ENCODE peak calls at places on chromosomes 6 and 20, in six cellular contexts. T is mesendoderm, H is fibroblast of lung, G is SK-N-SH, W is neuronal stem cell, X is SJSA1. U is an unnamed sample. For H3K36me3 and H3K4me1, the result is how much of the 10 kb centered on the place peaks cover.

GRCh38 chr6:33771342-33772113 is 17.4 kb downstream of the LEMD2 start:
- DNase-seq in H (peak), T (peak), X (peak), G (peak), W (peak), U (peak)

GRCh38 chr20:12291386-12291785 is 373.7 kb downstream of the BTBD3 start:
- DNase-seq in X (no peak), G (no peak), T (no peak), H (no peak), W (no peak), U (no peak)

GRCh38 chr6:67433124-67433523 is 1202.0 kb upstream of the ADGRB3 start:
- DNase-seq in X (no peak), G (no peak), W (no peak), T (no peak), H (peak), U (no peak)

GRCh38 chr6:146289816-146290588 is 253.6 kb upstream of the RAB32 start:
- DNase-seq in T (no peak), W (no peak), G (no peak), H (peak), X (peak), U (no peak)

GRCh38 chr6:93318127-93318526 is 101.2 kb downstream of the EPHA7 start:
- DNase-seq in T (peak), X (no peak), W (no peak), G (no peak), H (no peak), U (no peak)

GRCh38 chr6:125953502-125953875 is 3.1 kb upstream of the HINT3 start:
- DNase-seq in X (no peak), W (no peak), H (no peak), T (peak), G (no peak), U (no peak)

GRCh38 chr6:85674604-85675003 is 31.9 kb upstream of the SYNCRIP start:
- DNase-seq in G (no peak), H (no peak), X (no peak), T (no peak), W (no peak), U (no peak)

GRCh38 chr6:44122821-44123220 is 4.4 kb downstream of the MRPL14 start:
- DNase-seq in T (no peak), G (no peak), W (no peak), X (peak), H (peak), U (no peak)

GRCh38 chr20:37543828-37544227 is 16.2 kb upstream of the BLCAP start:
- DNase-seq in W (no peak), T (no peak), X (no peak), H (peak), G (peak), U (no peak)

GRCh38 chr20:32742322-32743236 is 688 bp downstream of the COMMD7 start:
- DNase-seq in T (peak), H (no peak), W (no peak), G (peak), X (no peak), U (no peak)

GRCh38 chr6:15443119-15443518 is 197.2 kb downstream of the JARID2 start:
- DNase-seq in W (no peak), G (no peak), H (peak), X (peak), T (no peak), U (no peak)

GRCh38 chr6:103983000-103983399 is 876.7 kb downstream of the HACE1 start:
- DNase-seq in H (no peak), W (no peak), X (no peak), G (peak), T (no peak), U (no peak)

GRCh38 chr6:21666200-21666671 is 72.7 kb downstream of the SOX4 start:
- DNase-seq in T (peak), X (peak), H (peak), G (peak), W (peak), U (no peak)

GRCh38 chr20:59253779-59254319 is 46.6 kb upstream of the EDN3 start:
- DNase-seq in H (no peak), W (no peak), G (peak), T (peak), X (no peak), U (no peak)

GRCh38 chr6:157323114-157323923 is at the start of gene TMEM242:
- DNase-seq in T (peak), X (peak), W (peak), G (peak), H (peak), U (peak)

GRCh38 chr6:5854900-5855299 is 151.8 kb downstream of the NRN1 start:
- DNase-seq in X (no peak), W (no peak), H (no peak), T (peak), G (no peak), U (no peak)

GRCh38 chr6:124927806-124928205 is 34.4 kb upstream of the RNF217 start:
- DNase-seq in W (no peak), T (no peak), X (peak), H (peak), G (no peak), U (no peak)

GRCh38 chr20:50450961-50451752 is 59.0 kb upstream of the PTPN1 start:
- DNase-seq in X (no peak), W (no peak), T (peak), H (peak), G (no peak), U (no peak)

GRCh38 chr6:15922510-15923307 is 206.2 kb upstream of the MYLIP start:
- DNase-seq in G (no peak), W (no peak), T (no peak), H (peak), X (no peak), U (no peak)

GRCh38 chr20:60049601-60050000 is 91.4 kb downstream of the CDH26 start:
- DNase-seq in H (peak), W (no peak), T (no peak), X (no peak), G (no peak), U (no peak)

GRCh38 chr6:151448623-151449022 is 3.3 kb downstream of the RMND1 start:
- DNase-seq in T (peak), W (no peak), H (no peak), X (no peak), G (no peak), U (no peak)

GRCh38 chr6:47379328-47379727 is 69.6 kb upstream of the TNFRSF21 start:
- DNase-seq in W (no peak), G (no peak), T (no peak), H (peak), X (no peak), U (no peak)

GRCh38 chr20:61601361-61601760 is 349.3 kb downstream of the CDH4 start:
- DNase-seq in H (no peak), G (no peak), W (no peak), X (no peak), T (no peak), U (peak)

GRCh38 chr6:137705166-137706064 is 161.6 kb upstream of the TNFAIP3 start:
- DNase-seq in W (peak), G (no peak), H (no peak), T (peak), X (peak), U (peak)

GRCh38 chr20:47620808-47621805 is 119.4 kb downstream of the NCOA3 start:
- DNase-seq in T (peak), G (peak), W (peak), H (peak), X (peak), U (no peak)

DNA sequence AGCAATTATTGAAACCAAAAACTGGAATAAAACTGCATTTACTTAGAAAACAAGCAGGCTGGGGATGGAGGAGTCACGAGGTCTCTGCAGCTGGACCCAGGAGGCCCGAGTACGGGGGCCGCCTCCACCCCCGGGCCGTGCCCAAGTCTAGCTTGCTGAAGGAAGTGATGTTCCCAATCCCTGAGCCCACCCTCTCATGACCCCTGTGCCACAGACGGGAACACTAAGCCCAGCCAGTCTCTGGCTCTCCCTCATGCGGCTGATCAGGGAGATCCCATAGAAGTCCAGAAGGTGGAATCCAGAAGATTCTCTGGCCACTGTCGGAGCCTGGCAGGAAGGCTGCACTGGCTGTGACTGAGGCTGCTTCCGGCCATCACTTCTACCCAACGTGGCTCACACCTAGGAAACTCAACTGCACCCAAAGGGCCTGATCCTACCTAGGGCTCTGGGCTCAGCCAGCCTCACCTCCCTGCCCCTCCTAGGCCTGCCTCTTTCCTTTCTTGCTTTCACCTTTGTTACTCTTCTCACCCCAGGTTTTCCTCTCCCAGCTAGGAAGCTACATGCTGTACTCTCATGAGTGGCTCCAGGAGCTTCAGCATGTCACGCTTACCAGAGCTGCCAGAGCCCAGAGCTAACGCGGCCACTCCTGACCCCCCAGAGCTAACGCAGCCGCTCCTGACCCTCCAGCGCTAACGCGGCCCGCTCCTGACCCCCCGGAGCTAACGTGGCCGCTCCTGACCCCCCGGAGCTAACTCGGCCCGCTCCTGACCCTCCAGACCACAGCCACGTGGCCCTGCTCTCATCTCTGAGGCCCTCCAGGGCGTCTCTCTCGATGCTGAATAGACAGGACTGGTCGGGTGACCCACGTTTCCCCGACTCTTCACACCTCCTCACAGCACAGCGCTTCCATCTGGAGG is 24.7 kb upstream of the HELZ2 start:
- DNase-seq in X (no peak), T (no peak), W (no peak), H (no peak), G (no peak), U (peak)
- H3K36me3 ChIP-seq in X (half or more), T (under half), W (half or more), H (under half), G (under half), U (under half)

DNA sequence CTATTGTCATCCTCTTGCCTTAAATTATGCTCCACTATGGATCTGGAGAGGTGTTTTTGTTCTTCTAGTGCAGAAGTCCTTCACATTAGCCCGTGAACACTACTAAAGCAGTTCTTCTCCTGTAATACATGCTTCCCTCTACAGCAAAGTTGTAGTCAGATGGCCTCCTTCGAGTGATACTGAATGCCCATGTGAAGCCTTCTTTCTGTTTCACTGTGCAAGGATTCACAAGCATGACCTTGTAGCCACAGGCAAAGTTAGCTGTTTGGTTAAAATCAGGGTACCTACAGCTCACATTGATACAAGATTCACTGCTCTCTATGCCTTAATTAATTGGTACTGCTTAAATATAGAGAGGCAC is 47.6 kb downstream of the ARHGAP18 start:
- DNase-seq in G (no peak), H (no peak), T (no peak), X (no peak), W (no peak), U (no peak)
- H3K4me1 ChIP-seq in G (under half), H (under half), T (under half), X (under half), W (under half), U (under half)

GRCh38 chr20:22720206-22720605 is 135.8 kb upstream of the FOXA2 start:
- DNase-seq in H (no peak), W (no peak), T (no peak), G (no peak), X (no peak), U (no peak)
- H3K36me3 ChIP-seq in H (under half), W (under half), T (under half), G (under half), X (under half), U (under half)

GRCh38 chr20:25037288-25038102 is 20.4 kb downstream of the ACSS1 start:
- DNase-seq in W (no peak), T (no peak), H (no peak), G (no peak), X (no peak), U (peak)
- H3K4me1 ChIP-seq in W (under half), T (under half), H (under half), G (under half), X (under half), U (under half)

U was measured in right lobe of liver.